ENCODE peak calls at places on chromosomes 11 and 22, in ten cellular contexts. P is H9; K is A549; I is IMR-90; H is prostate gland; M is upper lobe of right lung; C is left lung; W is right atrium auricular region; D is CD4-positive, CD25-positive, alpha-beta regulatory T cell; U is SK-N-SH. O is an unnamed sample. For H3K4me1, the result is how much of the 10 kb centered on the place peaks cover.

GRCh38 chr11:109937968-109938367 is 155.2 kb upstream of the ZC3H12C start:
- DNase-seq in P (no peak), K (no peak), I (no peak), H (no peak), M (no peak), C (no peak), W (no peak), D (no peak), U (no peak), O (no peak)

GRCh38 chr11:10674991-10675440 is 18.5 kb downstream of the IRAG1 start:
- DNase-seq in P (no peak), K (no peak), I (no peak), H (no peak), M (no peak), C (no peak), W (peak), D (no peak), U (no peak), O (no peak)

GRCh38 chr11:2467695-2468055 is 22.9 kb downstream of the KCNQ1 start:
- DNase-seq in P (no peak), K (no peak), I (no peak), H (no peak), M (peak), C (peak), W (peak), D (no peak), U (no peak), O (no peak)

GRCh38 chr22:17205432-17205831 is 13.8 kb downstream of the ADA2 start:
- DNase-seq in P (no peak), K (no peak), I (no peak), H (no peak), M (no peak), C (no peak), W (no peak), D (peak), U (no peak), O (no peak)

GRCh38 chr11:22466351-22466750 is 128.2 kb downstream of the SLC17A6 start:
- DNase-seq in P (no peak), K (no peak), I (peak), H (no peak), M (no peak), C (no peak), W (no peak), D (no peak), U (no peak), O (no peak)

GRCh38 chr11:77879218-77879617 is 58.3 kb downstream of the AAMDC start:
- DNase-seq in P (no peak), K (no peak), I (peak), H (no peak), M (no peak), C (no peak), W (peak), D (peak), U (no peak), O (no peak)

GRCh38 chr11:123054301-123055065 is 7.5 kb downstream of the HSPA8 start:
- DNase-seq in P (peak), K (peak), I (peak), H (peak), M (no peak), C (no peak), W (no peak), D (peak), U (peak), O (no peak)

GRCh38 chr11:130738618-130739017 is 177.7 kb downstream of the SNX19 start:
- DNase-seq in P (no peak), K (no peak), I (peak), H (no peak), M (no peak), C (no peak), W (no peak), D (no peak), U (no peak), O (no peak)

GRCh38 chr22:24427500-24428164 is at the start of gene ADORA2A:
- DNase-seq in P (no peak), K (no peak), I (no peak), H (no peak), M (no peak), C (peak), W (no peak), D (peak), U (peak), O (no peak)

GRCh38 chr11:111777094-111778046 is 11.2 kb upstream of the PPP2R1B start:
- DNase-seq in P (no peak), K (peak), I (peak), H (peak), M (no peak), C (no peak), W (no peak), D (peak), U (peak), O (no peak)

GRCh38 chr11:66335531-66336233 is 552 bp downstream of the RIN1 start:
- DNase-seq in P (peak), K (no peak), I (peak), H (no peak), M (peak), C (peak), W (no peak), D (no peak), U (peak), O (no peak)

GRCh38 chr11:94922675-94923347 is 50.5 kb downstream of the CWC15 start:
- DNase-seq in P (no peak), K (no peak), I (no peak), H (no peak), M (no peak), C (no peak), W (no peak), D (no peak), U (no peak), O (no peak)

GRCh38 chr11:12979928-12980689 is 29.0 kb upstream of the RASSF10 start:
- DNase-seq in P (no peak), K (no peak), I (no peak), H (peak), M (no peak), C (no peak), W (no peak), D (no peak), U (no peak), O (no peak)

GRCh38 chr11:12914401-12914912 is 94.7 kb upstream of the RASSF10 start:
- DNase-seq in P (peak), K (peak), I (peak), H (peak), M (peak), C (peak), W (no peak), D (no peak), U (peak), O (no peak)

GRCh38 chr22:40605676-40606250 is 30.8 kb downstream of the MRTFA start:
- DNase-seq in P (no peak), K (no peak), I (peak), H (no peak), M (no peak), C (no peak), W (no peak), D (no peak), U (no peak), O (no peak)

GRCh38 chr11:94151903-94152677 is 23.4 kb downstream of the PANX1 start:
- DNase-seq in P (peak), K (peak), I (peak), H (no peak), M (no peak), C (peak), W (peak), D (no peak), U (peak), O (no peak)

GRCh38 chr11:109934151-109934550 is 159.0 kb upstream of the ZC3H12C start:
- DNase-seq in P (no peak), K (no peak), I (no peak), H (no peak), M (no peak), C (no peak), W (no peak), D (no peak), U (no peak), O (no peak)

GRCh38 chr22:28514314-28514713 is 165.3 kb downstream of the TTC28 start:
- DNase-seq in P (no peak), K (no peak), I (no peak), H (no peak), M (no peak), C (no peak), W (no peak), D (no peak), U (no peak), O (no peak)

GRCh38 chr11:13717331-13717730 is 48.9 kb downstream of the FAR1 start:
- DNase-seq in P (no peak), K (no peak), I (peak), H (no peak), M (no peak), C (no peak), W (no peak), D (no peak), U (no peak), O (no peak)

GRCh38 chr11:65418431-65418680 is 4.2 kb upstream of the NEAT1 start:
- DNase-seq in P (no peak), K (no peak), I (no peak), H (no peak), M (no peak), C (no peak), W (no peak), D (no peak), U (no peak), O (no peak)

GRCh38 chr22:20569059-20570058 is 61.9 kb downstream of the MED15 start:
- DNase-seq in P (no peak), K (peak), I (peak), H (peak), M (peak), C (peak), W (peak), D (peak), U (no peak), O (peak)

GRCh38 chr11:29119691-29120328 is 897.0 kb downstream of the KCNA4 start:
- DNase-seq in P (no peak), K (peak), I (peak), H (no peak), M (no peak), C (no peak), W (no peak), D (no peak), U (no peak), O (no peak)

GRCh38 chr22:50067244-50067643 is 9.1 kb upstream of the TTLL8 start:
- DNase-seq in P (no peak), K (no peak), I (no peak), H (no peak), M (no peak), C (peak), W (no peak), D (no peak), U (no peak), O (no peak)

GRCh38 chr11:44943118-44943517 is 7.6 kb downstream of the TP53I11 start:
- DNase-seq in P (no peak), K (no peak), I (no peak), H (no peak), M (peak), C (peak), W (no peak), D (no peak), U (no peak), O (no peak)

GRCh38 chr22:37419916-37420655 is 7.2 kb downstream of the ELFN2 start:
- DNase-seq in P (peak), K (no peak), I (peak), H (no peak), M (no peak), C (peak), W (no peak), D (peak), U (peak), O (no peak)

GRCh38 chr11:488992-489391 is 18.1 kb downstream of the RNH1 start:
- DNase-seq in P (peak), K (no peak), I (no peak), H (no peak), M (peak), C (peak), W (no peak), D (no peak), U (no peak), O (no peak)

GRCh38 chr22:35743466-35743865 is 25.8 kb downstream of the APOL5 start:
- DNase-seq in P (no peak), K (no peak), I (peak), H (no peak), M (no peak), C (no peak), W (no peak), D (no peak), U (no peak), O (no peak)
- H3K4me1 ChIP-seq in P (under half), K (under half), I (under half), H (under half), M (under half), C (under half), W (under half), D (under half), U (under half), O (under half)

GRCh38 chr11:28108909-28109308 is 721 bp downstream of the METTL15 start:
- DNase-seq in P (no peak), K (no peak), I (no peak), H (no peak), M (no peak), C (no peak), W (no peak), D (no peak), U (no peak), O (no peak)

GRCh38 chr11:28105869-28106268 is 2.1 kb downstream of the KIF18A start:
- DNase-seq in P (no peak), K (no peak), I (no peak), H (no peak), M (no peak), C (no peak), W (no peak), D (peak), U (no peak), O (no peak)

GRCh38 chr11:28106351-28107043 is 1.5 kb downstream of the KIF18A start:
- DNase-seq in P (no peak), K (no peak), I (no peak), H (no peak), M (no peak), C (no peak), W (no peak), D (no peak), U (no peak), O (no peak)

GRCh38 chr11:28107331-28107725 is 628 bp downstream of the KIF18A start:
- DNase-seq in P (no peak), K (no peak), I (peak), H (no peak), M (no peak), C (no peak), W (no peak), D (no peak), U (peak), O (no peak)

GRCh38 chr11:28107726-28108618 is at the start of the genes KIF18A and METTL15:
- DNase-seq in P (peak), K (peak), I (peak), H (peak), M (peak), C (peak), W (peak), D (peak), U (peak), O (peak)
- H3K4me1 ChIP-seq in P (under half), K (half or more), I (under half), H (under half), M (under half), C (under half), W (under half), D (under half), U (under half), O (under half)

GRCh38 chr11:17745032-17745772 is 10.6 kb downstream of the KCNC1 start:
- DNase-seq in P (no peak), K (no peak), I (no peak), H (no peak), M (peak), C (peak), W (no peak), D (no peak), U (no peak), O (no peak)

GRCh38 chr11:17747131-17747955 is 12.8 kb downstream of the KCNC1 start:
- DNase-seq in P (no peak), K (no peak), I (no peak), H (no peak), M (peak), C (peak), W (no peak), D (no peak), U (no peak), O (no peak)

GRCh38 chr11:17748044-17748443 is 13.5 kb downstream of the KCNC1 start:
- DNase-seq in P (no peak), K (no peak), I (no peak), H (no peak), M (peak), C (peak), W (no peak), D (no peak), U (no peak), O (no peak)

GRCh38 chr11:17744151-17744940 is 9.8 kb downstream of the KCNC1 start:
- DNase-seq in P (no peak), K (no peak), I (peak), H (no peak), M (peak), C (peak), W (no peak), D (no peak), U (no peak), O (no peak)

DNA sequence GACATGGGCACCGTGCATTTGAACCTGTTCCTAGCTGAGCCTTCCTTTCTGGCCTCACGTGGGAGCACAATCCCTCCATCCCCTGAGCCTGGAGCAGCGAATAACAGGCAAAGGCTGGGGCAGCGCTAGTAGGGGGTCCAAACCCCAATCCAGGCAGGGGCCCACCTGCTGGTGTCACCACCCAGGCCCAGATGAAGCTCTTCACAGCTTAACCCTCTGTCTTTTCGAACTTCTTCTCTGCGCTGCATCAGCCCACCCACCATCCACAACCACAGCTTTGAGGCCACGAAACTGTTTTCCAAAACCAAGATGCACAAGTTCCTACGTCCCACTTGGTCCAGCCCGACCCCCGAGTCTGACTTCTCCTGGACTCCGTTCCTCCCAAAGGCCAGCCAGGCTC is 11.5 kb downstream of the KCNC1 start:
- DNase-seq in P (no peak), K (no peak), I (no peak), H (no peak), M (peak), C (peak), W (no peak), D (no peak), U (no peak), O (no peak)
- H3K4me1 ChIP-seq in P (under half), K (under half), I (under half), H (under half), M (under half), C (under half), W (under half), D (under half), U (under half), O (under half)

DNA sequence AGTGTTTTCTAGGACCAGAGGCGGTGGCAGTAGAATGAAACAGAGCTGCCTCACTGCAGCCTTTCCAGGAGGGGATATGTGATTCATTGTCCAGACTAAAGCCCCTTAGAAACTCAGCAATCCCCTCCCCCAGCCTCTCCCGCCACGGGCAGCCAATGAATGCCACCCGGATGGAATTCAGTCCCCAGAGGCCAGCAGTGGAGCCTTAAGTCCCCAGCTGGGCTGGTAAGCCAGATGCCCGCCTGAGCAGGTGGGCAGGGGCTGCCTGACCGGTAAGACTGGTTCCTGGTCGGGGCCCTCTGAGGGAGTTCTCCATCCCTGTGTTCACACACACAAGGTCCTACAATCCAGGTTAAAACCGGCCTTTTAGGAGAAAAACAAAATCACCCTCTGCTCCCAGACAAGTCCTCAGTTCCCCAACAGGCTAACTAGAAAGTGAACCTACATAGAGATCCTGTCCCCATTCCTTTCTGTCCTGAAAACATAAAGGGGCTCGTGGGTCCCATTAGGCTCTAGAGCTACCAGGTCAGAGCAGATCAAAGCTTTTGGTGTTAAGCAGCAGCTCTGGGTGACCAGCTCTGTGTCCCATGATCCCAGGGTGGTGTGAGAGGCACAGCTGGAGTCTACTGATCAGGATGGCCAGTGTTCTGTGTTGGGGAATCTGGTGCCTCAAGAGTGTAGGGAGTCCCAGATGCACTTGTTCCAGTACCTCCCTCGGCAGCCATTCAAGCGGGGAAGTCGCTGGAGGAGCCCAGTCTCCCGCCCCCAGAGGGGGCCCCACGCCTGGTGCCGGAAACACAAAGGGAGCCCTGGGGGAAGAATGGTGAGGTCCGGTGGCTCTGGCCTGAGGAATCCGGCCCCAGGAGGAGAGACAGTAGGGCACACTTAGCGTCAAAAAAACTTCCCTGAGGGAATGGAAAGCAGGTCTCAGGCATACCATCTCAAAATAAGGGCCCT is 2.6 kb downstream of the PATZ1 start:
- DNase-seq in P (peak), K (no peak), I (peak), H (peak), M (peak), C (peak), W (no peak), D (peak), U (peak), O (no peak)
- H3K4me1 ChIP-seq in P (under half), K (under half), I (under half), H (under half), M (half or more), C (under half), W (half or more), D (half or more), U (under half), O (half or more)

DNA sequence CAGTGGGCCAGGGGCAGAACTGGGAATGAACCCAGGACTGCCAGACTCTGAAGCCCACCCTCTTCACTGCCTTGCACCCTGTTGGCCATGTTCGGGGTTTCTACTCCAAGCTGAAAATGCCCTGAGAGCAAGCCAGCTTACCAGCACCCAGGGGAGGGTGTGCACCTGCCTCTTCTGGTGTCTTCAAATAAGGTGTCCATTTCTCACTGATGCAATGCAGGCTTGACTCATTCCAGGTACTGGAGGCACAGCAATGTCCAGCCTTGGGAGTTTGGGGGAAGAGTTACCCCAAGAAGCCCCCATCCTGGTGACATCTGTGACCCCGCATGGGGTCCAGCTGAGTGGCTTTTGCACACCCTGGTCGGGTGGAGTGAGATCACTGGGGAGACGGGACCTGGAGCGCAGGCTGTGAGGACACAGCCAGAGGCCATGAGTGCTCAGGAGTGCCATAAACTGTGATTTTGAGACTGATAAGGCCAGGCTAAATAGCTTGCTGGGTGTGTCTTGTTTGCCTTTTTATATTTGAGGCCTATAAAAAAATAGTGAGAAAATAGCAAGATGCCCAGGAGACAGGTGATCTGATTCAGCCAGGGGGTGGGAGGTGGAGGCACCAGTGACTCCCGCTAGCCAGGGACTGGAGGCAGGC is 4.6 kb upstream of the CERK start:
- DNase-seq in P (no peak), K (peak), I (no peak), H (no peak), M (no peak), C (peak), W (no peak), D (no peak), U (no peak), O (no peak)
- H3K4me1 ChIP-seq in P (under half), K (under half), I (under half), H (under half), M (under half), C (under half), W (under half), D (under half), U (under half), O (under half)

DNA sequence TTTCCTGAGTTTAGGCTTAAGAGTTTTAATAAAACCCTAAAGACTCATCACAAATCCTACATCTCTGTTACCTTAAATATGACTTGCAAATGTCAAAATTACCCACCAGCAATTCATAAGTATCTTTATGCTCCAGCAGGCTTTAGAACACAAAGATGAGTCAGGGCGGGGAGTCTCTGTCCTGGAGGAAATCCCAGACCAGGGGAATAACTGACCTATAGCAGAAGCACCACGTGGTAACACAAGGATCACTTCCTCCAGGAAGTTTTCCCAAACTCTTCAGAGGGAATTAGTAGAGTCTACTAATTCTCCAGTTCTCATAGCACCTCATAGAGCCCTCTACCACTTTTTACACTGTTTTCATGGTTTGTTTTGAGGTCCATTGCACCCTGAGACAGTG is 217.0 kb downstream of the NAV2 start:
- DNase-seq in P (no peak), K (no peak), I (peak), H (no peak), M (no peak), C (no peak), W (no peak), D (no peak), U (no peak), O (no peak)
- H3K4me1 ChIP-seq in P (under half), K (under half), I (under half), H (under half), M (under half), C (under half), W (under half), D (under half), U (under half), O (half or more)

O was measured in esophagus muscularis mucosa.